ENCODE peak calls at places on chromosomes 13 and 19, in four cellular contexts. One of them, this sample, is unnamed.

GRCh38 chr19:52248256-52248655 is 21.1 kb upstream of the ZNF766 start:
- DNase-seq in K562: peak
- DNase-seq in HepG2: peak
- DNase-seq in GM12878: no peak
- DNase-seq in this sample: peak

GRCh38 chr19:47494729-47495128 is 10.7 kb upstream of the KPTN start:
- DNase-seq in GM12878: no peak
- DNase-seq in HepG2: no peak
- DNase-seq in K562: no peak
- DNase-seq in this sample: no peak

GRCh38 chr13:35552172-35552844 is 75.8 kb upstream of the MAB21L1 start:
- DNase-seq in HepG2: no peak
- DNase-seq in K562: no peak
- DNase-seq in GM12878: no peak
- DNase-seq in this sample: no peak

GRCh38 chr13:113920173-113920572 is 53.7 kb downstream of the C13orf46 start:
- DNase-seq in GM12878: no peak
- DNase-seq in K562: no peak
- DNase-seq in HepG2: no peak
- DNase-seq in this sample: peak

GRCh38 chr19:54062643-54063042 is 1.1 kb downstream of the VSTM1 start:
- DNase-seq in HepG2: no peak
- DNase-seq in K562: no peak
- DNase-seq in GM12878: no peak
- DNase-seq in this sample: no peak

GRCh38 chr13:26280295-26280694 is 26.4 kb downstream of the CDK8 start:
- DNase-seq in HepG2: no peak
- DNase-seq in GM12878: no peak
- DNase-seq in K562: no peak
- DNase-seq in this sample: no peak

GRCh38 chr13:101152184-101152583 is 264.1 kb downstream of the NALCN start:
- DNase-seq in K562: no peak
- DNase-seq in HepG2: no peak
- DNase-seq in GM12878: no peak
- DNase-seq in this sample: no peak

GRCh38 chr19:12939292-12939606 is 840 bp downstream of the CALR start:
- DNase-seq in HepG2: no peak
- DNase-seq in K562: no peak
- DNase-seq in GM12878: no peak
- DNase-seq in this sample: no peak

GRCh38 chr19:610801-611505 is 21.3 kb downstream of the HCN2 start:
- DNase-seq in GM12878: no peak
- DNase-seq in HepG2: no peak
- DNase-seq in K562: peak
- DNase-seq in this sample: no peak

GRCh38 chr13:36297259-36297599 is 385 bp downstream of the CCDC169 start:
- DNase-seq in K562: no peak
- DNase-seq in GM12878: no peak
- DNase-seq in HepG2: no peak
- DNase-seq in this sample: no peak

GRCh38 chr13:23552661-23553060 is 17.6 kb upstream of the TNFRSF19 start:
- DNase-seq in K562: no peak
- DNase-seq in GM12878: no peak
- DNase-seq in HepG2: no peak
- DNase-seq in this sample: no peak

GRCh38 chr13:22189176-22190048 is 518.5 kb downstream of the FGF9 start:
- DNase-seq in HepG2: no peak
- DNase-seq in K562: no peak
- DNase-seq in GM12878: no peak
- DNase-seq in this sample: no peak

GRCh38 chr19:16520986-16521624 is 21.1 kb downstream of the CHERP start:
- DNase-seq in K562: no peak
- DNase-seq in HepG2: no peak
- DNase-seq in GM12878: no peak
- DNase-seq in this sample: no peak

DNA sequence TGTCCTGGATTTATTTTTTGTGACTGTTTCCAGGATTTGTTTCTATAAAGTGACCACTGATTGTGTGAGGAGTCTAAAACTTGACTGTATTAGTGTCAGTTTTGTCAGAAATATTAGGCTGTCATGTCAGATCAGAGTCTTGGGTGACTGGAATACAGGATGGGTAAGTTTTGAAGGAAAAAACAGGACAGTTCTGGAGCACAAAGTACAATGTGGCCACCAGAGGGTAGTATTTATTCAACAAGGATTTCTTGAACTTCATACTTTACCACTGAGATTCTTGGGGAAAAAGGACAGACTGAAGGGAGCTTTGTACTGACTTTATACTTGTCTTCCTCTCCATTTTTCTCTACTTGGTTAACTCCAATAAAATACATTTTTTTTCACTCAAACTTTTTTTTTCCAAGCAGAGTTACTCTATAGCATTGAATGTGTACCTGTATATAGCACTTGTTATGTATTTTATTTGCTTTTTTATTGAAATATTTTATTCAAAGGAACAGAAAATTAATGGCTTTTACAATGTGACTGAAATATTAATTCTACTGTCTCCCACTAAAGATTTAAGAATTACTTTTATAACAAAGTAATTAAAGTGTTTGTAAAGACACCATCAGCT is 51.1 kb downstream of the LMO7 start:
- DNase-seq in K562: peak
- DNase-seq in HepG2: peak
- DNase-seq in GM12878: no peak
- DNase-seq in this sample: no peak
- TF ChIP-seq CREM in K562: no peak
- TF ChIP-seq CREM in HepG2: no peak
- TF ChIP-seq CREM in GM12878: no peak
- TF ChIP-seq CREM in this sample: no peak

DNA sequence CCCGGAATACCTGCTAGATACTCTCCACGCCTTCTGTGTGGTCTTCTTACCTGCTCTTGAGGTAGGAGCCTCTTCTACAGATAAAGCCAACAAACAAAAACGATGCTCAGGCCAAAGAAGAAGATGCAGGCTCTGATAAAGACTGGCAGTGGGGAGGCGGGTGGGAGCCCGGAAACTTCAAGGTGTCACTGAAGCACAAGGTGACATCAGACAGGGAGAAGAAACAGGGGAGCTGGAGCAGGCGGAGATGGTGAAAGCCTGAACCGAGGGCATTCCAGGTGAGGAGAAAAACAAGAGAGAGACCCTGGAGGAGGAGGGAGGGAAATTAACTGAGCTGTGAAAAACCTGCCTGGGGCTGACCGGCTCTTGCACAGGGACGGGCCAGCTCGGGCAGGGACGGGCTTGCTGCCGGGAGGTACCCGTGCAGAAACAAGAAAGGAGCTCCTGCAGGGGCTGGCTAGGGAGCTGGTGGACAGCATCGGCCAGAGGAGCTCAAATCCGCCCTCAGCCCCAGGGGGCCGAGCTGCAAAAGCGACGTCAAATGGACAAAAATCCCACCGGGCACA is 19.0 kb downstream of the GNG7 start:
- DNase-seq in GM12878: no peak
- DNase-seq in K562: no peak
- DNase-seq in HepG2: no peak
- DNase-seq in this sample: no peak
- TF ChIP-seq CBFB in GM12878: no peak
- TF ChIP-seq CBFB in K562: no peak
- TF ChIP-seq CBFB in HepG2: no peak
- TF ChIP-seq CBFB in this sample: no peak

DNA sequence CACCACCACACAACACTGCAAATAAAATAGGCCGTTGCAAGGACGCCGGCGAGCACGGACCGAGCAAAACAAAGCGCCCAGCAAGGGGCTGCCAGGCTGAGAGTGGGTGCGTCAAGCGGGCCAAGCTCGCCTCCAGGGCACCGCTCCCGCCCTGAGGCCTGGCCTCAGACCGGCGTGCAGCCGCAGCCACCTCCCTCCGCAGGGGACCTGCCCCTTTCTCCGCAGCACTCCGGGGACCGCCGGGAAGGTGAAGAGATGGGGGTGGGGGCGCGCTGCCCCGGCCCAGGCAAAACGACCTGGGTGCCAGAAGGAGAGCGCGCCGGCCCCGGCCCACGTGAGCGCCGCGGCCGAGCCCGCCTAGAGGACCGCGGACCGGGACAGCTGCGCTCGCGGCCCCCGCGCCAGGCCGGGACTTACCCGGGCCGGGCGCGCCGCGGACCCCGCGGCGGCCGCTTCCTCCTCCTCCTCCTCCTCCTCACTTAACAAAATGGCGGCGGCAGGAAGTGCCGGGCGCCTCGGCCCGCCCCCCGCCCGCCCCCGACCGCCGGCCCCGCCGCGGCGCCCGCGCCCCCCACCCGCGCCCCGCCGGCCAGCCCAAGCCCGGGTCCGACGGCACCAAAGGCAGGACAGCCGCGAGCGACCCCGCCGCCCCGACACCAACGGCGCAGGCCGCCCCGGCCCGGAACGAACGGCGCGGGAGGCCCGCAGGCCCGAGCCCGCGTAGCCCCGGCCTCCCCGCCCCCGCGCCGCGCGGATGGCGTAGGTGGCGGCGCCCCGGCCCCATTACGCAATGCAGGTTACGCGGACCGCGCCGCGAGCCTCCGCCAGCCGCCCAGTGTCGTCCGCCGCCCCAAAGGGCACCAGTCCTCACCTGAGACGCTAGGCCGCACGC is 674 bp downstream of the BRD4 start:
- DNase-seq in GM12878: no peak
- DNase-seq in HepG2: no peak
- DNase-seq in K562: peak
- DNase-seq in this sample: peak
- TF ChIP-seq CREM in GM12878: no peak
- TF ChIP-seq CREM in HepG2: no peak
- TF ChIP-seq CREM in K562: peak
- TF ChIP-seq CREM in this sample: no peak

GRCh38 chr13:47661076-47661475 is 340.0 kb downstream of the SUCLA2 start:
- DNase-seq in K562: no peak
- DNase-seq in HepG2: no peak
- DNase-seq in GM12878: no peak
- DNase-seq in this sample: no peak

GRCh38 chr13:47656651-47657050 is 344.4 kb downstream of the SUCLA2 start:
- DNase-seq in HepG2: no peak
- DNase-seq in GM12878: no peak
- DNase-seq in K562: no peak
- DNase-seq in this sample: no peak
- TF ChIP-seq CBFB in HepG2: no peak
- TF ChIP-seq CBFB in GM12878: no peak
- TF ChIP-seq CBFB in K562: no peak
- TF ChIP-seq CBFB in this sample: no peak

This sample was measured in WTC11.